ENCODE peak calls at places on chromosomes 5 and 9, in four cellular contexts. V, S, T and H are unnamed samples.

GRCh38 chr9:89842267-89842768 is 237.5 kb downstream of the GADD45G start:
- DNase-seq in T (no peak), S (no peak), V (no peak), H (no peak)

GRCh38 chr5:131532016-131532640 is 102.9 kb downstream of the RAPGEF6 start:
- DNase-seq in T (peak; percentile 55), S (no peak), V (no peak), H (no peak)

GRCh38 chr9:126366366-126367011 is 39.9 kb downstream of the MVB12B start:
- DNase-seq in V (no peak), T (no peak), S (no peak), H (no peak)

GRCh38 chr9:31067418-31067817 is 1317.0 kb upstream of the ACO1 start:
- DNase-seq in V (no peak), T (no peak), S (no peak), H (no peak)

GRCh38 chr5:96680759-96681158 is 18.6 kb downstream of the CAST start:
- DNase-seq in S (no peak), T (no peak), V (no peak), H (no peak)

GRCh38 chr5:8949908-8950307 is 596.0 kb downstream of the SEMA5A start:
- DNase-seq in S (no peak), T (no peak), V (no peak), H (no peak)

GRCh38 chr5:125302577-125302976 is 556.1 kb upstream of the ZNF608 start:
- DNase-seq in V (no peak), S (no peak), T (no peak), H (no peak)

GRCh38 chr5:132807163-132807838 is 5.8 kb upstream of the SOWAHA start:
- DNase-seq in V (no peak), S (peak; percentile 82), T (no peak), H (peak; percentile 7)

GRCh38 chr9:31700252-31701045 is 684.0 kb upstream of the ACO1 start:
- DNase-seq in T (no peak), S (no peak), V (no peak), H (no peak)

GRCh38 chr9:95049761-95050160 is 267.7 kb downstream of the FANCC start:
- DNase-seq in V (no peak), S (no peak), T (no peak), H (no peak)

GRCh38 chr5:124951676-124952075 is 205.2 kb upstream of the ZNF608 start:
- DNase-seq in V (no peak), S (no peak), T (no peak), H (no peak)

GRCh38 chr9:134556531-134557068 is 85.0 kb upstream of the COL5A1 start:
- DNase-seq in V (no peak), S (no peak), T (no peak), H (no peak)

GRCh38 chr9:16515207-16515606 is 355.3 kb downstream of the BNC2 start:
- DNase-seq in T (no peak), V (no peak), S (no peak), H (no peak)

GRCh38 chr5:40464461-40464860 is 215.3 kb upstream of the PTGER4 start:
- DNase-seq in V (no peak), S (no peak), T (no peak), H (no peak)

GRCh38 chr5:170184737-170185136 is 48.0 kb upstream of the C5orf58 start:
- DNase-seq in T (no peak), S (no peak), V (no peak), H (no peak)

GRCh38 chr5:6704361-6704851 is 8.8 kb upstream of the TENT4A start:
- DNase-seq in T (no peak), S (no peak), V (no peak), H (no peak)

GRCh38 chr5:75611324-75612210 is at the start of gene ANKDD1B:
- DNase-seq in T (no peak), S (peak; percentile 55), V (no peak), H (peak; percentile 43)

GRCh38 chr9:123003467-123003866 is 30.0 kb upstream of the GPR21 start:
- DNase-seq in T (no peak), S (no peak), V (no peak), H (no peak)

GRCh38 chr9:77960356-77961153 is 71.1 kb downstream of the GNAQ start:
- DNase-seq in T (no peak), V (no peak), S (no peak), H (no peak)

GRCh38 chr5:14039063-14039462 is 94.6 kb upstream of the DNAH5 start:
- DNase-seq in V (no peak), T (no peak), S (no peak), H (no peak)

GRCh38 chr5:158880514-158881001 is 219.2 kb downstream of the EBF1 start:
- DNase-seq in V (no peak), S (no peak), T (no peak), H (peak; percentile 70)

GRCh38 chr9:29144476-29144875 is 1571.2 kb upstream of the C9orf72 start:
- DNase-seq in V (no peak), T (peak; percentile 40), S (no peak), H (peak; percentile 22)

GRCh38 chr5:14268738-14269137 is 125.6 kb downstream of the TRIO start:
- DNase-seq in S (no peak), T (no peak), V (no peak), H (peak; percentile 18)

GRCh38 chr9:93668261-93668871 is 92.0 kb downstream of the PHF2 start:
- DNase-seq in V (no peak), S (no peak), T (no peak), H (no peak)

GRCh38 chr5:170917113-170917512 is 55.3 kb downstream of the RANBP17 start:
- DNase-seq in S (no peak), V (no peak), T (no peak), H (no peak)

GRCh38 chr9:109118802-109119438 is 827 bp downstream of the TMEM245 start:
- DNase-seq in V (no peak), T (no peak), S (no peak), H (no peak)

GRCh38 chr9:93298498-93299417 is 114.8 kb downstream of the WNK2 start:
- DNase-seq in S (peak; percentile 6), T (no peak), V (no peak), H (peak; percentile 75)

GRCh38 chr9:123375725-123376132 is 19.7 kb downstream of the CRB2 start:
- DNase-seq in S (peak; percentile 94), V (no peak), T (no peak), H (no peak)

GRCh38 chr5:98474211-98474610 is 299.3 kb upstream of the RGMB start:
- DNase-seq in T (no peak), V (no peak), S (peak; percentile 8), H (no peak)

GRCh38 chr9:109411818-109412352 is 86.2 kb downstream of the PTPN3 start:
- DNase-seq in S (no peak), V (no peak), T (peak; percentile 21), H (no peak)

GRCh38 chr5:1515921-1516571 is 7.7 kb downstream of the LPCAT1 start:
- DNase-seq in S (no peak), V (no peak), T (no peak), H (no peak)

GRCh38 chr9:94553029-94553938 is 1.6 kb upstream of the PCAT7 start:
- DNase-seq in V (no peak), T (no peak), S (peak; percentile 33), H (no peak)